ENCODE peak calls at places on chromosomes 2 and 18, in five cellular contexts. Q, W, F, P and O are unnamed samples.

GRCh38 chr18:70384181-70384790 is 95.4 kb downstream of the SOCS6 start:
- DNase-seq in W (peak), F (no peak), Q (no peak), P (peak), O (peak)

GRCh38 chr2:29480423-29480822 is 365.2 kb downstream of the CLIP4 start:
- DNase-seq in Q (no peak), F (no peak), W (no peak), P (no peak), O (no peak)

GRCh38 chr18:49001111-49001510 is 50.3 kb upstream of the SMAD7 start:
- DNase-seq in Q (no peak), W (no peak), P (no peak), F (no peak), O (no peak)

GRCh38 chr2:27421660-27422250 is 6.7 kb upstream of the NRBP1 start:
- DNase-seq in Q (no peak), P (no peak), F (no peak), W (no peak), O (no peak)

GRCh38 chr2:16635796-16636699 is 29.6 kb downstream of the CYRIA start:
- DNase-seq in Q (no peak), F (no peak), W (no peak), P (peak), O (no peak)

GRCh38 chr18:30454920-30455319 is 587.6 kb downstream of the DSC3 start:
- DNase-seq in F (no peak), W (no peak), Q (no peak), P (no peak), O (no peak)

GRCh38 chr2:36373149-36373880 is 17.7 kb downstream of the CRIM1 start:
- DNase-seq in Q (no peak), W (no peak), F (no peak), P (peak), O (no peak)

GRCh38 chr2:215863687-215864086 is 149.7 kb downstream of the MREG start:
- DNase-seq in F (no peak), P (no peak), Q (no peak), W (no peak), O (no peak)

GRCh38 chr2:197028230-197028629 is 101.7 kb upstream of the PGAP1 start:
- DNase-seq in F (no peak), P (peak), Q (peak), W (peak), O (no peak)

GRCh38 chr18:22734812-22735627 is 198.1 kb upstream of the RBBP8 start:
- DNase-seq in P (peak), F (no peak), Q (no peak), W (no peak), O (no peak)

GRCh38 chr2:181047829-181048228 is 67.4 kb downstream of the UBE2E3 start:
- DNase-seq in W (no peak), F (no peak), Q (no peak), P (no peak), O (no peak)

GRCh38 chr2:218877331-218877730 is 3.3 kb upstream of the WNT10A start:
- DNase-seq in P (no peak), Q (no peak), F (no peak), W (no peak), O (no peak)

GRCh38 chr18:48356151-48356745 is 52.9 kb downstream of the ZBTB7C start:
- DNase-seq in W (no peak), P (no peak), Q (no peak), F (no peak), O (no peak)

GRCh38 chr2:95379616-95379925 is 22.9 kb upstream of the FAHD2A start:
- DNase-seq in W (no peak), F (no peak), Q (no peak), P (no peak), O (no peak)

GRCh38 chr18:54223568-54224241 is 764 bp downstream of the MBD2 start:
- DNase-seq in W (peak), Q (peak), P (peak), F (peak), O (peak)

GRCh38 chr2:219286436-219287115 is 7.4 kb downstream of the DNAJB2 start:
- DNase-seq in W (no peak), Q (no peak), F (no peak), P (no peak), O (no peak)

GRCh38 chr18:34493099-34493544 is 217.0 kb upstream of the DTNA start:
- DNase-seq in W (no peak), P (peak), F (peak), Q (peak), O (peak)
- TF ChIP-seq POLR2A in W (no peak), P (no peak), F (no peak), Q (no peak), O (no peak)

GRCh38 chr2:227817940-227818568 is 4.4 kb downstream of the CCL20 start:
- DNase-seq in Q (peak), W (peak), F (peak), P (peak), O (peak)
- TF ChIP-seq POLR2A in Q (no peak), W (no peak), F (no peak), P (peak), O (no peak)

DNA sequence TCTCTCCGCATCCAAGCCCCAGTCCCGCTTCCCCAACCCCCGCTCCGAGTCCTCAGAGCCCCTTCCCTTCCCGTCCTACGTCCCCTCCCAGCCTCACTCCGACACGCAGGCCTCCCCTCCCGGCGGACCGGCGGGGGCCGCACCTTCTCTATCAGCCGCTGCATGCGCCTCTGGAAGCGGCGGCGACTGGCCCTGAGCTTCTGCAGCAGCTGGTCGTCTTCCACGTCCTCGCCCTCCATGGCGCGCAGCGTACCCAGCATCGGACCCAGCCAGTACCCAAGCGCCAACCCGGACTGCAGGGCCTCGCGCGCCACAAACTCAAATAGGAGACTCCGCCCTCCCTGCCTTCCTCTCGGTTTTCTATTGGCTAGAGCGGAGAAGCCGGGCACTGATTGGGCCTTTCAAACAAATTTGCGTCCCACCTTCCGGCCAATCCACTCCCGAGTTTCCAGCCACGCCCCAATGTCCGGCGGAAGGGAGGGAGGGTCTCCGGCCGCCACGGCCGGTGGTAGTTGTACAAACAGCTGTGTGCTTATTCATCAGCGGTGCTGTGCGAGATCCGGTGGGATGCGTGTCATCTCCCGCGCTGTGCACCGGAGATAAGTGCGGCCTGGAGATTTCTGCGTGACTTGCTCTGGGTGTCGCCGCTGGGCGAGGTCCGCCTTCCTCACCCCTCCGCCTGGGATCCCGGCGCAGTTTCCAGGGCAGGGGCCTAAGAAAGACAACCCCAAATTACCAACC is at the start of gene HJURP:
- DNase-seq in Q (peak), F (peak), P (peak), W (peak), O (peak)
- TF ChIP-seq POLR2A in Q (peak), F (peak), P (peak), W (peak), O (peak)

GRCh38 chr2:127108090-127108523 is 1.2 kb upstream of the BIN1 start:
- DNase-seq in F (no peak), Q (no peak), W (no peak), P (no peak), O (peak)

GRCh38 chr2:127106457-127106997 is 427 bp downstream of the BIN1 start:
- DNase-seq in W (no peak), F (no peak), Q (no peak), P (peak), O (no peak)

GRCh38 chr2:127107622-127107999 is 657 bp upstream of the BIN1 start:
- DNase-seq in Q (peak), P (no peak), F (no peak), W (peak), O (peak)

GRCh38 chr2:127105656-127106456 is 1.1 kb downstream of the BIN1 start:
- DNase-seq in P (peak), F (no peak), Q (peak), W (no peak), O (no peak)

DNA sequence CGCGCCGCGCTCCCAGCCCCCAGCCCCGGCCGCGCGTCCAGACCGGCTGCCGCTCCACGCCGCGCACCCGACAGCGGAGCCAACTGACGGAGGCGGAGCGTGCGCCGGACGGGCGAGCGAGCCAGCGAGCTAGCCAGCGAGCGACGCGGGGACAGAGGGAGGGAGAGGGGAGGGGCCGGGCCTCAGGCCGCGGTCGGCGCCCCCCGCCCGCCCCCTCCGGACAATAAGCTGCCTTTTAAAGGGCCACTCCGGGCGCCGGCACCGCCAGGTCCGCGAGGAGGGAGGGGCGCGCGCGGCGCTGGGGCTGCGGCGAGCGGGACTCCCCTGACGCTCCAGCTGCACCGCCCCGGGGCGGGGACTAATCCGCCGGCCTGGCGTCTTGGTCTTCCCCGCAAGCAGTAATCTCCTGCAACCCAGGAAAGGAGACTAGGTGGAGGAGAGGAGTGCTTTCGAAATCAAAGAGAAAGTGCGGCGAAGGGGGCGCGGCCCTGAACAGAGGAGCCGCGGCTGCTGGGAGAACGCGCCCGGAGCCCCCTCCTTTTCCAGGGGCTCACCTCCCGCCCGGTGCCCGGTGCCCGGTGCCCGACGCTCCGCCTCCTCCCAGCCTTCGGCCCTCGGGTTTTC is at the start of gene BIN1:
- DNase-seq in W (peak), F (peak), P (peak), Q (peak), O (peak)
- TF ChIP-seq POLR2A in W (no peak), F (peak), P (peak), Q (peak), O (peak)

GRCh38 chr2:144705328-144706245 is 185.7 kb upstream of the ZEB2 start:
- DNase-seq in Q (no peak), P (peak), F (no peak), W (no peak), O (no peak)

GRCh38 chr2:144703852-144704324 is 184.0 kb upstream of the ZEB2 start:
- DNase-seq in P (peak), Q (peak), F (peak), W (peak), O (peak)

GRCh38 chr2:144701259-144701658 is 181.3 kb upstream of the ZEB2 start:
- DNase-seq in P (no peak), F (no peak), Q (no peak), W (no peak), O (no peak)

GRCh38 chr2:144704696-144705095 is 184.8 kb upstream of the ZEB2 start:
- DNase-seq in F (no peak), W (no peak), P (no peak), Q (no peak), O (no peak)

DNA sequence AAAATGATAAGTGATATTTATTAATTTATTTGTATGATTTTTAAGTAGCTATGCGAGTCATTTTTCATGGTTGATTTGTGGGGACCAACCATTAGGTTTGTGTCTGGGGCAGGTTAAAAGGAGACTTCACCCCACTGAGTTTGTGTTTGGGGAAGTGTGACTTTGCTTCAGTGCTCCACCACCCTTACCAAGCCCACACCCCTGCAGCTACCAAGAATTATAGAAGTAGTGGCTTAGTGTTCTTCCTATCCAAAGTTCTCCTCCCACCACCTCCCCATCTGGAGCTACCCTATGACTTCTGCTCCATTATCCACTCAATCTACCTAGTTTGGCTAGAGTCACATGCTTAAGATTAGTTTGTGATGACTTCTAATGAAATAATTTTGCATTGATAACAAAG is 182.1 kb upstream of the ZEB2 start:
- DNase-seq in F (no peak), P (no peak), Q (no peak), W (no peak), O (peak)
- TF ChIP-seq POLR2A in F (no peak), P (no peak), Q (no peak), W (no peak), O (no peak)

GRCh38 chr2:44286119-44286883 is 11.0 kb downstream of the SLC3A1 start:
- DNase-seq in F (no peak), P (no peak), Q (no peak), W (no peak), O (no peak)

GRCh38 chr2:44283116-44283666 is 7.9 kb downstream of the SLC3A1 start:
- DNase-seq in W (no peak), Q (no peak), F (no peak), P (no peak), O (no peak)

GRCh38 chr2:44285237-44285636 is 10.0 kb downstream of the SLC3A1 start:
- DNase-seq in W (no peak), P (no peak), Q (no peak), F (no peak), O (no peak)

GRCh38 chr2:44290271-44290670 is 15.0 kb downstream of the SLC3A1 start:
- DNase-seq in F (no peak), Q (no peak), P (peak), W (no peak), O (no peak)

GRCh38 chr2:44286884-44287638 is 11.8 kb downstream of the SLC3A1 start:
- DNase-seq in Q (no peak), F (no peak), P (no peak), W (no peak), O (no peak)
- TF ChIP-seq POLR2A in Q (no peak), F (no peak), P (no peak), W (no peak), O (no peak)

GRCh38 chr2:231162036-231162345 is 36.4 kb upstream of the ARMC9 start:
- DNase-seq in W (no peak), Q (peak), P (peak), F (no peak), O (no peak)
- TF ChIP-seq POLR2A in W (no peak), Q (no peak), P (no peak), F (peak), O (no peak)

GRCh38 chr2:45614330-45614729 is 3.3 kb upstream of the SRBD1 start:
- DNase-seq in W (no peak), Q (no peak), F (no peak), P (no peak), O (no peak)

GRCh38 chr2:45610281-45611019 is 617 bp downstream of the SRBD1 start:
- DNase-seq in F (peak), Q (peak), W (peak), P (peak), O (peak)

GRCh38 chr2:45612265-45612664 is 1.2 kb upstream of the SRBD1 start:
- DNase-seq in Q (no peak), F (no peak), W (no peak), P (no peak), O (no peak)

GRCh38 chr2:45612741-45613140 is 1.7 kb upstream of the SRBD1 start:
- DNase-seq in F (no peak), Q (no peak), W (no peak), P (peak), O (no peak)

DNA sequence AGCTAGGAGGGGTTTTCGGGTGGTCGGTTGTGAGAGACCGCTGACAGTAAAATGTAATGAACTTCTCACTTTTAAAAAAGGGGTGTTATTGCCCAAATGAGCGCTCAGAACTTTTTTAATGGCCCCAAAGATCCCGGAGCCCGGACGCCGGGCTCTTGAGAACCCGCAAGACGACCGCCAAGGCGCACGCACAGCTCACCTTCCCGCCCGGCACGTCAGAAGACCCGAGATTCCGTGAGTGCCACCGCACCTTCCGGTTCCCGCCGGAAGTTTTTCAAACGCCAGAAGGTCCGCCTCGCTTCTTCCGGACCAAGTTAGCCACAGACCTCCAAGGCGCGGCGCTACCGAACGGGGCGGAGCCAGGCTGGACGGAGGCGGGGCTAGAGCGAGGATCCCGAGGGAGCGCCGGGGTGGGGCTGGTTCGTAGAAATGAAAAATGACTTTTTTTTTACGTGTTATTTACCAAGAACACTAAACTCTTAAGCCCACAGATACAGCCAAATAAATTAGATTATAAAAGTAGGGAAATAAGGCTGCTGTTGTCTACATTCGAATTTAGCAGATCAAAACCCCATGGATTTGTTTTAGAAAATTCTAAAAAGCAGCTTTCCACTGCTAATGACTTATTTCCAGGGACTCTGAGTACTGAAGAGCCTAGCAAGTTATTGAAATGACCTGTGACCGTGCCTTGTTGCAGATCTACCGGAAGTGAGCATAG is at the start of gene SRBD1:
- DNase-seq in P (peak), W (peak), Q (peak), F (peak), O (peak)
- TF ChIP-seq POLR2A in P (peak), W (peak), Q (peak), F (peak), O (peak)

GRCh38 chr2:14999114-14999661 is 366.7 kb downstream of the LRATD1 start:
- DNase-seq in P (no peak), W (no peak), F (no peak), Q (no peak), O (no peak)
- TF ChIP-seq POLR2A in P (no peak), W (no peak), F (no peak), Q (no peak), O (no peak)

GRCh38 chr2:230305416-230306275 is 21.3 kb upstream of the SP140L start:
- DNase-seq in W (no peak), P (no peak), Q (no peak), F (no peak), O (no peak)
- TF ChIP-seq POLR2A in W (no peak), P (no peak), Q (no peak), F (no peak), O (no peak)